ENCODE peak calls at places on chromosomes 16 and 17, in six cellular contexts. One of them, this sample, is unnamed.
A peak's percentile ranks its signal among the peaks of the same experiment; 100 is the strongest.

GRCh38 chr16:1706386-1707192 is 594 bp downstream of the MAPK8IP3 start:
- DNase-seq in sigmoid colon: no peak
- DNase-seq in HAP-1: peak; percentile 77
- DNase-seq in ovary: peak; percentile 46
- DNase-seq in prostate gland: no peak
- DNase-seq in endodermal cell: peak; percentile 59
- DNase-seq in this sample: no peak

GRCh38 chr17:59829217-59830006 is 63.3 kb downstream of the TUBD1 start:
- DNase-seq in ovary: no peak
- DNase-seq in endodermal cell: no peak
- DNase-seq in sigmoid colon: no peak
- DNase-seq in HAP-1: peak; percentile 37
- DNase-seq in prostate gland: no peak
- DNase-seq in this sample: no peak

GRCh38 chr17:52824542-52824941 is 666.0 kb upstream of the CA10 start:
- DNase-seq in prostate gland: no peak
- DNase-seq in sigmoid colon: no peak
- DNase-seq in HAP-1: no peak
- DNase-seq in endodermal cell: no peak
- DNase-seq in ovary: no peak
- DNase-seq in this sample: no peak

GRCh38 chr17:8451937-8452614 is 16.4 kb downstream of the NDEL1 start:
- DNase-seq in sigmoid colon: no peak
- DNase-seq in HAP-1: no peak
- DNase-seq in prostate gland: no peak
- DNase-seq in ovary: no peak
- DNase-seq in endodermal cell: no peak
- DNase-seq in this sample: no peak

GRCh38 chr17:571224-571623 is 143.4 kb downstream of the VPS53 start:
- DNase-seq in endodermal cell: no peak
- DNase-seq in ovary: no peak
- DNase-seq in HAP-1: no peak
- DNase-seq in sigmoid colon: no peak
- DNase-seq in prostate gland: no peak
- DNase-seq in this sample: no peak

GRCh38 chr16:80150978-80151705 is 389.7 kb upstream of the DYNLRB2 start:
- DNase-seq in ovary: no peak
- DNase-seq in sigmoid colon: no peak
- DNase-seq in HAP-1: no peak
- DNase-seq in endodermal cell: no peak
- DNase-seq in prostate gland: no peak
- DNase-seq in this sample: no peak

GRCh38 chr17:27407916-27408846 is 48.1 kb upstream of the KSR1 start:
- DNase-seq in HAP-1: no peak
- DNase-seq in sigmoid colon: no peak
- DNase-seq in prostate gland: no peak
- DNase-seq in endodermal cell: peak; percentile 70
- DNase-seq in ovary: no peak
- DNase-seq in this sample: no peak

GRCh38 chr16:79792952-79793351 is 192.4 kb upstream of the MAF start:
- DNase-seq in sigmoid colon: no peak
- DNase-seq in HAP-1: no peak
- DNase-seq in endodermal cell: no peak
- DNase-seq in prostate gland: no peak
- DNase-seq in ovary: peak; percentile 71
- DNase-seq in this sample: no peak

GRCh38 chr16:1175566-1176279 is 22.8 kb downstream of the CACNA1H start:
- DNase-seq in prostate gland: no peak
- DNase-seq in ovary: no peak
- DNase-seq in HAP-1: no peak
- DNase-seq in sigmoid colon: no peak
- DNase-seq in endodermal cell: no peak
- DNase-seq in this sample: no peak

GRCh38 chr16:84898447-84898846 is 78.7 kb downstream of the CRISPLD2 start:
- DNase-seq in HAP-1: no peak
- DNase-seq in endodermal cell: no peak
- DNase-seq in sigmoid colon: no peak
- DNase-seq in prostate gland: no peak
- DNase-seq in ovary: no peak
- DNase-seq in this sample: no peak

GRCh38 chr16:85252461-85252860 is 140.2 kb upstream of the CIBAR2 start:
- DNase-seq in HAP-1: no peak
- DNase-seq in endodermal cell: no peak
- DNase-seq in prostate gland: no peak
- DNase-seq in ovary: no peak
- DNase-seq in sigmoid colon: no peak
- DNase-seq in this sample: no peak

GRCh38 chr16:85094176-85094805 is 18.0 kb downstream of the CIBAR2 start:
- DNase-seq in sigmoid colon: no peak
- DNase-seq in ovary: no peak
- DNase-seq in endodermal cell: no peak
- DNase-seq in HAP-1: no peak
- DNase-seq in prostate gland: no peak
- DNase-seq in this sample: no peak

GRCh38 chr17:41870097-41870496 is 4.9 kb upstream of the KLHL11 start:
- DNase-seq in HAP-1: no peak
- DNase-seq in endodermal cell: peak; percentile 47
- DNase-seq in ovary: no peak
- DNase-seq in prostate gland: no peak
- DNase-seq in sigmoid colon: no peak
- DNase-seq in this sample: no peak

GRCh38 chr17:41869426-41869825 is 4.2 kb upstream of the KLHL11 start:
- DNase-seq in prostate gland: peak; percentile 77
- DNase-seq in HAP-1: no peak
- DNase-seq in endodermal cell: no peak
- DNase-seq in ovary: no peak
- DNase-seq in sigmoid colon: no peak
- DNase-seq in this sample: no peak

GRCh38 chr17:41868568-41868967 is 3.3 kb upstream of the KLHL11 start:
- DNase-seq in endodermal cell: no peak
- DNase-seq in ovary: no peak
- DNase-seq in prostate gland: no peak
- DNase-seq in HAP-1: no peak
- DNase-seq in sigmoid colon: no peak
- DNase-seq in this sample: no peak

GRCh38 chr17:41871789-41872188 is 6.6 kb upstream of the KLHL11 start:
- DNase-seq in prostate gland: no peak
- DNase-seq in sigmoid colon: no peak
- DNase-seq in endodermal cell: peak; percentile 44
- DNase-seq in HAP-1: no peak
- DNase-seq in ovary: no peak
- DNase-seq in this sample: no peak

DNA sequence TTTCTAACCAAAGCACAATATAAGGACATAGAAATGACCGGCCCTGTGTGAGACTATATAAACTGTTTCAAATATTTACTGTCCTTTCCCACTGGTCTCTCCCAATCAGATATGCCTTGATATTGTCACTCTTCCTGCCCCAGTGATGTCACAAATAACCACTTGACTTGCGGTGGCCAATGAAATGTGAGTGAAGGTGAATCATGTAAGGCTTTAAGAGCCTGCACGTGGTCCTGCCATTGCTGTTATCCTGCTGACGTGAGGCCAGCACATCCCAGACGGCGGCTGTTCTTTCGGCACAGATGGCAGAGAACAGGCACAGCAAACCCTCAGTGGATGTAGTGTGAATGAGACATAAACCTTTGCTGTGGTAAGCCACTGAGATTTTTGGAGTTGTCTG is 5.4 kb upstream of the KLHL11 start:
- DNase-seq in sigmoid colon: no peak
- DNase-seq in ovary: no peak
- DNase-seq in endodermal cell: peak; percentile 45
- DNase-seq in HAP-1: no peak
- DNase-seq in prostate gland: peak; percentile 10
- DNase-seq in this sample: no peak
- H3K36me3 ChIP-seq in sigmoid colon: peaks cover 24% of the 10 kb centered on the region
- H3K36me3 ChIP-seq in ovary: no peaks in the 10 kb centered on the region
- H3K36me3 ChIP-seq in endodermal cell: peaks cover 78% of the 10 kb centered on the region
- H3K36me3 ChIP-seq in HAP-1: peaks cover 72% of the 10 kb centered on the region
- H3K36me3 ChIP-seq in prostate gland: peaks cover 6% of the 10 kb centered on the region
- H3K36me3 ChIP-seq in this sample: peaks cover 47% of the 10 kb centered on the region

DNA sequence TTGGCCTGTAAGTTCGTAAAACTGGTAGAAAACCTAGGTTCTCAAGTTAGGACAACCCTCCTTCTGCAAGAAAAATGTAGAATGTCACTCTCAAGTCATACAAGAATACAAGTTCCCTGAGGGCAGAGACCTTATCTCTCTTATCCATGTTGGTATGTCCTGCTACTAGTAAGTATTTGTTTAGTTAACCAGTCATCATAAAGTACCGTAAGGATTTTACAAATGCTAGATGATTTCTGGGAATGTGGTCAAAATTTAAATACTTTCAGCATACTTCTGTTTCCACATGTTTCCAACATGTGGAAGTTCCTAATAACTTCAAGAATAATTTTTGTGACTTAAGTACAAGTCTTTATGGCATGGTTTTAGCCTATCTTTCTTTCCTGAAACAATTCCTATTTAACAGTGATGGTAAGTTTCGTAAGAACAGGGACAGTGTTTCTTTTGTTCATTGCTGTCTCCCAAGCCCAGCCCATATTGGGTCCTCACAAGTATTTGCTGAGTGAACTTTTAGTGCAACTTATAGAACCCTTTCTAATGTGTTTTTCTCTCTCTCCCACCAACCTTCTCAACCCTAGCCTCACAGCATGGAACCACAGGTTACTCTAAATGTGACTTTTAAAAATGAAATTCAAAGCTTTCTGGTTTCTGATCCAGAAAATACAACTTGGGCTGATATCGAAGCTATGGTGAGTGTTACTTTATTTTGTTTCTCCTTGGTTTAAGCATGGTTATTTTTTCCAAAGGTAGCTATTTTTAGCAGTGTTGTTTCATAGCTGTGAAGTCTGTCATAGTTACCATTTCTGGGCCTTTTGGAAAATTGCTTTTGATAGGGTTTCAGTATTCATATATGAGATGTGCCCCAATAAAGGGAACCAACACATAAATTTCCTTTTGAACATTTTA is 4.5 kb downstream of the NBR1 start:
- DNase-seq in sigmoid colon: no peak
- DNase-seq in ovary: no peak
- DNase-seq in prostate gland: no peak
- DNase-seq in endodermal cell: no peak
- DNase-seq in HAP-1: no peak
- DNase-seq in this sample: no peak
- H3K36me3 ChIP-seq in sigmoid colon: peaks cover 10% of the 10 kb centered on the region
- H3K36me3 ChIP-seq in ovary: no peaks in the 10 kb centered on the region
- H3K36me3 ChIP-seq in prostate gland: peaks cover 9% of the 10 kb centered on the region
- H3K36me3 ChIP-seq in endodermal cell: peaks cover 49% of the 10 kb centered on the region
- H3K36me3 ChIP-seq in HAP-1: peaks cover 32% of the 10 kb centered on the region
- H3K36me3 ChIP-seq in this sample: peaks cover 23% of the 10 kb centered on the region

DNA sequence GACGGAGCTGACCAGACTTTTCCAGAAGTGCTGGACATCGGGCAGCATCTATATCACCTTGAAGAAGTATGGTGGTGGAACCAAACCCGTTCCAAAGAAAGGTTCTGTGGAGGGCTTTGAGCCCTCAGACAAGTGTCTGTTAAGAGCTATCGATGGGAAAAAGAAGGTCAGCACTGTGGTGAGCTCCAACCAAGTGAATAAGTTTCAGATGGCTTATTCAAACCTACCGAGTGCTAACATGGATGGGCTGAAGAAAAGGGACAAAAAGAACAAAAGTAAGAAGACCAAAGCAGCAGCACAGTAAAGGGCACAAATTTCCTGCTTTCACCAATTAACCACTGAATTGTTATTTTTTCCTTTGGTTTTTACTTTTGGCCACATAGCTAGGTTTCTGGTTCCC is 6.9 kb downstream of the KAT7 start:
- DNase-seq in prostate gland: no peak
- DNase-seq in HAP-1: no peak
- DNase-seq in endodermal cell: no peak
- DNase-seq in sigmoid colon: no peak
- DNase-seq in ovary: no peak
- DNase-seq in this sample: no peak
- H3K36me3 ChIP-seq in prostate gland: peaks cover 17% of the 10 kb centered on the region
- H3K36me3 ChIP-seq in HAP-1: peaks cover 68% of the 10 kb centered on the region
- H3K36me3 ChIP-seq in endodermal cell: peaks cover 93% of the 10 kb centered on the region
- H3K36me3 ChIP-seq in sigmoid colon: peaks cover 35% of the 10 kb centered on the region
- H3K36me3 ChIP-seq in ovary: no peaks in the 10 kb centered on the region
- H3K36me3 ChIP-seq in this sample: peaks cover 19% of the 10 kb centered on the region

GRCh38 chr17:67746704-67747571 is 29.2 kb downstream of the NOL11 start:
- DNase-seq in HAP-1: peak; percentile 15
- DNase-seq in prostate gland: no peak
- DNase-seq in endodermal cell: no peak
- DNase-seq in sigmoid colon: no peak
- DNase-seq in ovary: no peak
- DNase-seq in this sample: no peak

GRCh38 chr17:67737145-67737544 is 19.4 kb downstream of the NOL11 start:
- DNase-seq in sigmoid colon: no peak
- DNase-seq in ovary: no peak
- DNase-seq in prostate gland: no peak
- DNase-seq in HAP-1: no peak
- DNase-seq in endodermal cell: no peak
- DNase-seq in this sample: no peak

GRCh38 chr17:67742025-67742424 is 24.3 kb downstream of the NOL11 start:
- DNase-seq in prostate gland: no peak
- DNase-seq in ovary: no peak
- DNase-seq in sigmoid colon: no peak
- DNase-seq in HAP-1: no peak
- DNase-seq in endodermal cell: no peak
- DNase-seq in this sample: no peak
- H3K36me3 ChIP-seq in prostate gland: peaks cover 7% of the 10 kb centered on the region
- H3K36me3 ChIP-seq in ovary: no peaks in the 10 kb centered on the region
- H3K36me3 ChIP-seq in sigmoid colon: peaks cover 49% of the 10 kb centered on the region
- H3K36me3 ChIP-seq in HAP-1: peaks cover 90% of the 10 kb centered on the region
- H3K36me3 ChIP-seq in endodermal cell: peaks cover 78% of the 10 kb centered on the region
- H3K36me3 ChIP-seq in this sample: peaks cover 32% of the 10 kb centered on the region